ENCODE peak calls at places on chromosomes 11 and 22, in nine cellular contexts. P is HCT116, W is HFF-Myc, L is brain microvascular endothelial cell, E is Caco-2, K is fibroblast of pulmonary artery, F is pancreas, O is A549, C is IMR-90. J is an unnamed sample.

GRCh38 chr11:10625982-10626311 is 57.5 kb upstream of the LYVE1 start:
- DNase-seq in F (no peak), K (no peak), W (no peak), C (no peak), O (no peak), L (no peak), E (no peak), P (no peak), J (no peak)

GRCh38 chr11:66454253-66454652 is 12.5 kb upstream of the PELI3 start:
- DNase-seq in K (no peak), W (no peak), C (no peak), P (no peak), E (no peak), F (no peak), L (no peak), O (no peak), J (no peak)

GRCh38 chr11:78564037-78564888 is 10.4 kb downstream of the NARS2 start:
- DNase-seq in O (peak), F (peak), W (peak), C (peak), L (peak), P (peak), E (no peak), K (peak), J (peak)

GRCh38 chr11:109043318-109043717 is 378.4 kb downstream of the DDX10 start:
- DNase-seq in P (no peak), E (no peak), L (no peak), O (no peak), K (no peak), W (no peak), C (no peak), F (no peak), J (no peak)

GRCh38 chr11:69862797-69863543 is 43.8 kb upstream of the FGF3 start:
- DNase-seq in F (no peak), K (no peak), L (no peak), P (no peak), E (peak), C (no peak), O (no peak), W (no peak), J (no peak)

GRCh38 chr11:24509114-24509513 is 12.3 kb downstream of the LUZP2 start:
- DNase-seq in E (no peak), W (no peak), K (peak), L (no peak), O (no peak), P (no peak), F (no peak), C (peak), J (no peak)

GRCh38 chr11:114208371-114208770 is 87.8 kb upstream of the NNMT start:
- DNase-seq in O (no peak), P (no peak), C (no peak), F (no peak), L (no peak), E (no peak), K (no peak), W (no peak), J (no peak)

GRCh38 chr11:31096191-31096590 is 273.3 kb downstream of the DCDC1 start:
- DNase-seq in P (no peak), O (no peak), K (no peak), E (no peak), W (no peak), F (no peak), L (no peak), C (no peak), J (no peak)

GRCh38 chr11:74397531-74398243 is 546 bp downstream of the PGM2L1 start:
- DNase-seq in F (peak), P (peak), O (peak), E (no peak), C (peak), W (no peak), K (no peak), L (peak), J (no peak)

GRCh38 chr11:6855971-6856542 is 6.8 kb upstream of the OR10A2 start:
- DNase-seq in F (no peak), E (no peak), L (peak), W (no peak), O (peak), K (peak), C (peak), P (no peak), J (peak)

GRCh38 chr22:20802452-20802851 is 28.5 kb downstream of the SERPIND1 start:
- DNase-seq in E (no peak), O (no peak), L (no peak), P (no peak), C (no peak), W (no peak), K (no peak), F (no peak), J (no peak)

GRCh38 chr22:20802922-20803553 is 29.1 kb downstream of the SERPIND1 start:
- DNase-seq in O (no peak), F (no peak), P (no peak), K (no peak), L (no peak), C (no peak), W (no peak), E (no peak), J (no peak)

GRCh38 chr22:20805972-20806471 is 32.1 kb downstream of the SERPIND1 start:
- DNase-seq in E (no peak), O (no peak), W (peak), C (peak), F (no peak), L (peak), K (peak), P (no peak), J (peak)

GRCh38 chr22:20804650-20805049 is 30.7 kb downstream of the SERPIND1 start:
- DNase-seq in W (no peak), E (no peak), F (no peak), L (no peak), C (no peak), O (no peak), K (no peak), P (no peak), J (no peak)

DNA sequence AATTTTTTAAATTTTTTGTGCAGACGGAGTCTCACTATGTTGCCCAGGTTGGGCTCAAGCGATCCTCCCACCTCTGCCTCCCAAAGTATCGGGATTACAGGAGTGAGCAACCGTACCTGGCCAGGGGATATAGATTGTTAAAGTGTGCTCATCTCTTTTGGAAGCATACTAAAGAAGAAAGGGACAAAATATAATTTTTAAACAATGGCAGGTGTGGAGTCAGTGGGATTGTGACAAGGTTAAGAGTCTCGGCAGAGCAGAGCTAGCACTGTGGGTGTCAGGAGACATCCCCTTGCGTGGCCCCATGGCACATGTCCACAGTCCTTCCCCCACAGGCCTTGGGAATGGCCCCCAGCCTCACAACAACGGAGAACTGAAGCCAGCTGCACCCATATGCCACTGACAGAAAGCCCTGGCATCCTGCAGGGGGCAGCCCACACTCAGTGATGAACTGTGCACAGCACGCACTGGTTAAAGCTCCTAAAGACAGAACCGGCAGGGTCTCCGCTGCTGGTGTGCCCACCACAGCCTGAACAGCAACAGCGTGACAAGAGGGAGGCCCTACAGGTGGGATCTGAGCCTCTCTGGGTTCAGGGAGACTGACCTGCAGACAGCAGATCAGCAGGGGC is 29.9 kb downstream of the SERPIND1 start:
- DNase-seq in O (peak), F (no peak), K (peak), C (peak), E (peak), P (peak), W (peak), L (peak), J (peak)
- TF ChIP-seq CTCF in O (peak), F (no peak), K (peak), C (peak), E (peak), P (peak), W (peak), L (peak), J (peak)

GRCh38 chr11:2447253-2447950 is 2.6 kb downstream of the KCNQ1 start:
- DNase-seq in E (no peak), P (no peak), O (no peak), C (no peak), W (no peak), F (no peak), L (no peak), K (no peak), J (no peak)
- H3K4me3 ChIP-seq in E (no peak), P (no peak), O (no peak), C (no peak), W (no peak), F (no peak), L (no peak), K (no peak), J (no peak)

DNA sequence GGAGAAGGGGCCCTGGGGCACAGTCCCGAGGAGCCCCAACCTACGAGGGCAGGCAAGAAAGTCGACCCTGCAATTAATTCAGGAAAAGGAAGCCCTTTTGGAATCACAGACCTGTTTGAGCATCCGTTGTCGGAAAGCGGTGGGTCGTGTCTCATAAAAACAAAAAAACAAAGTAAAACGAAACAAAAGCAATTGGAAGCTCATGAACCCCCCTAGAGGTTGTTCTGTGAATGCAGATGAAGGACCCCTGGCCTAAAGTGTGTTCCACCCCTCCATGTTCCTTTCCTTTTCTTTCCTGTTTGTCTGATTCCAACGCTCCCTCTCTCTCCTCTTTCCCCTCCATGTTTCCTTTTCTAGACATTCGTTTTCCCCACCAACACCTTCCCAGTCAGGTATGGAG is 203.7 kb downstream of the GRIK4 start:
- DNase-seq in K (peak), P (no peak), O (peak), F (no peak), E (no peak), L (no peak), C (no peak), W (no peak), J (peak)
- TF ChIP-seq CTCF in K (peak), P (peak), O (peak), F (peak), E (peak), L (peak), C (peak), W (peak), J (peak)

GRCh38 chr11:122852071-122852831 is 14.0 kb downstream of the CRTAM start:
- DNase-seq in F (no peak), P (no peak), L (peak), O (peak), C (peak), W (no peak), K (no peak), E (no peak), J (peak)

GRCh38 chr11:122850076-122850631 is 11.9 kb downstream of the CRTAM start:
- DNase-seq in L (peak), C (peak), O (no peak), W (no peak), P (no peak), E (no peak), K (peak), F (no peak), J (peak)

GRCh38 chr11:122853971-122854446 is 15.7 kb downstream of the CRTAM start:
- DNase-seq in E (peak), K (peak), L (peak), O (peak), C (peak), P (peak), W (peak), F (peak), J (peak)

GRCh38 chr11:122853261-122853660 is 15.0 kb downstream of the CRTAM start:
- DNase-seq in P (no peak), L (no peak), E (no peak), C (peak), W (no peak), O (no peak), K (no peak), F (no peak), J (no peak)

DNA sequence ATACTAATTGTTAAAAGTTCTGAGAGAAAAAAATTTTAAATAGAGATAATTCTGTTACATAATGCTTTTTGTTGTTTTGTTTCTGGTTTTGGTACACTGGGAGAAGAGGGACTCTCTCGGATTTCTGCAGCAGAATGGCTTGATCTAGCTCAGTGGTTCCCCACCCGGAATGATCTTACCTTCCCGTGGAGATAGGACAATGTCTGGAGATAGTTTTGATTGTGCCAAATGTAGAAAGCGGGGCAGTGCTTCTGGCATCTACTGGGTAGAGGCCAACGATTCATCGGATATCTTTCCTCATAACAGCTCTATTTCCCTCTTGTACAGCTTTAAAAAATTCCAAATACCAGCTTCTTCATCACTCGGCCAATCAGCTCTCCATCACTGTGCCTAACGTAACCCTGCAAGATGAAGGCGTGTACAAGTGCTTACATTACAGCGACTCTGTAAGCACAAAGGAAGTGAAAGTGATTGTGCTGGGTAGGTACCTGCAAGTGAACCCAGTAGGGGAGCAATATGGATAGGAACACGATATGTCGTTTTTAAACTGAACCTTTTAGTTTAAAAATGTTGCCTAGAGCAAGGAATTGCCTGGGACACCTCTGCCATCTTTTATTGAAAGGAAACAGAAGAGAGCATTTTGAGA is 13.2 kb downstream of the CRTAM start:
- DNase-seq in L (no peak), P (no peak), F (no peak), K (no peak), E (no peak), O (no peak), C (no peak), W (no peak), J (no peak)
- H3K4me3 ChIP-seq in L (no peak), P (no peak), F (no peak), K (no peak), E (no peak), O (no peak), C (no peak), W (no peak), J (no peak)

GRCh38 chr11:36619502-36619901 is 21.5 kb upstream of the RAG2 start:
- DNase-seq in W (no peak), L (no peak), F (no peak), C (no peak), P (no peak), E (no peak), K (peak), O (no peak), J (no peak)

GRCh38 chr11:36627006-36627405 is 29.0 kb upstream of the RAG2 start:
- DNase-seq in K (no peak), F (no peak), O (no peak), W (no peak), P (no peak), E (no peak), C (no peak), L (no peak), J (no peak)

GRCh38 chr11:36627471-36627870 is 29.4 kb upstream of the RAG2 start:
- DNase-seq in C (no peak), P (no peak), F (no peak), E (no peak), O (no peak), K (no peak), L (no peak), W (no peak), J (no peak)

GRCh38 chr11:36618025-36618700 is 20.1 kb upstream of the RAG2 start:
- DNase-seq in O (no peak), C (no peak), E (no peak), P (no peak), F (no peak), W (no peak), L (no peak), K (no peak), J (no peak)

DNA sequence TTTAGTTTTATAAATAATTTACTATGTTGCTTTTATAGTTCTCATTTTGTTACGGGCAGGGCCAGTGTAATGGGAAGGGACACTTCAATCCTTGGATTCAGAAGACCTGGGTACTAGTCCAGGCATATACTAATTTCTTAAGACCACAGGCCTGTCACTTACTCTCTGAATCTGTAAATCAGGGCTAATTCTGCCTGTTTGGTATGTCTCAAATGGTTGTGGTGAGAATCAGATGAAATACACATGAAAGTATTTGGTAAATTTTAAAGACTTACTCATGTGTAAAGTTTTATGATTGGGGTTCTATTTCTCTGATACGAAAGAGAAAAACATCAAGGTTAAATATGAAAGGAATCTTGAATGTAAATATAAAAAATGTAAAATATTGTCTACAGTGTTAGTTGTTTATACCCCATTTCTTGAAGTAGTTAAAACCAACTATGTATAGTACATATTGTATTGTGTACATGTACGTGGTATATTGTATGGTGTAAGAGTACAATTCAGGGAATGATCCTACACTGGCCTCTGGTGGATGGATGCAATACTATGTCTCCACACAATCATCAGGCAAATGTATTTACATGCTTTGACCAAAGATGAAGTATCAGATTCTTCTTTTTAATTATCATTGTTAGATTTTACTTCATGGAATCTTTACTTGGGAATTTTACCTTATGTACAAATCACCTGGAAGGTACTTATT is 24.5 kb upstream of the RAG2 start:
- DNase-seq in F (no peak), E (no peak), W (peak), L (peak), P (peak), C (peak), K (peak), O (peak), J (peak)
- TF ChIP-seq CTCF in F (no peak), E (no peak), W (peak), L (peak), P (peak), C (peak), K (peak), O (peak), J (peak)

DNA sequence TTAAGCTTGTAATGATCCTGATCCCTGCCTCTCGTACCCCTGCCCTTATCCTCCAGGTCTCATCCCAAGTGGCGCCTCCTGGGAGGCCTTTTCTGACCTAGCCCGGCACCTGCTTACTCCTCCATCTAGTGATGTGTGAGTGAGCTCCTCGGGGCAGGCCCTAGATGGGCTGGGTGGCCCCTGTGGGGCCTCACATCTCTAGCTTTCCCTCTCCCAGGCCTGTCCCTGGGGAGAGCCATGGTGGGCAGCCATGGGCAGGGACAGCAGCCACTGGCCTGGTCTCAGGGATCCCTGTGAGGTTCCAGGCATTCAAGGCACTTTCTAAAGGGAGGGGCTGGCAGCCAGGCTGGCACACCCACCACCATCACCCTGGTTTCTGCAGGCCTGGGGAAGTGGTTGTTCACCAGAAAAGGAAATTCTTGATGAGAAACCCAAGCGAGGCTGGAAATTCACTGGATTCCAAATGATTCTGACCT is 27.9 kb downstream of the GNAZ start:
- DNase-seq in L (no peak), E (no peak), K (no peak), F (no peak), O (no peak), P (no peak), W (no peak), C (no peak), J (no peak)
- H3K4me3 ChIP-seq in L (no peak), E (no peak), K (no peak), F (no peak), O (no peak), P (no peak), W (no peak), C (no peak), J (no peak)

DNA sequence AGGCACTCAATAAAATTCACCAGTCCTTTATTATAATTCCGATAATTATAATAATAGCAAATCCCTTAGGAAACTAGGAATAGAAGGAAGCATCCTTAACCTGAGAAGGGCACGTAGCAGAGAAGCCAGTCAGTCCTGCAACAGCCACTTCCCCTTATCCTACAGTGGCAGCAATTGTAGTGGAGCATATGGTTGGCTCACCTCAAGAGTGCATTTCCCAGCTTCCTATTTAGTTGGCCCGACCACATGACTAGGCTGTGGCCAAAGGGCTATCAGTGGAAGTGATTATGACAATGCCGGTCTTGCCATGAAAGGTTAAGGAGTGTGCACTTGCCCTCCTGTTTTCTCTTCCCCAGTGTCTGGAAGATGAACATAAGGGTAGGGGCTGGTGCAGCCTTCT is 27.0 kb downstream of the TESMIN start:
- DNase-seq in L (no peak), O (no peak), K (no peak), W (no peak), E (no peak), P (no peak), F (no peak), C (no peak), J (no peak)
- TF ChIP-seq CTCF in L (no peak), O (no peak), K (no peak), W (no peak), E (no peak), P (no peak), F (no peak), C (no peak), J (no peak)

GRCh38 chr11:65390099-65390941 is 3.9 kb downstream of the FRMD8 start:
- DNase-seq in P (no peak), K (peak), O (no peak), L (no peak), C (no peak), W (no peak), E (no peak), F (no peak), J (peak)
- H3K4me3 ChIP-seq in P (no peak), K (peak), O (no peak), L (peak), C (no peak), W (peak), E (no peak), F (no peak), J (peak)